ENCODE peak calls at places on chromosomes 16 and 17, in four cellular contexts. One of them, this sample, is unnamed. For H3K4me1, the result is how much of the 10 kb centered on the place peaks cover.

GRCh38 chr17:80416940-80417293 is 1.9 kb downstream of the ENDOV start:
- DNase-seq in HepG2: no peak
- DNase-seq in GM12878: no peak
- DNase-seq in H1: no peak
- DNase-seq in this sample: no peak

GRCh38 chr17:44910231-44911106 is 4.8 kb downstream of the GFAP start:
- DNase-seq in H1: no peak
- DNase-seq in HepG2: no peak
- DNase-seq in GM12878: no peak
- DNase-seq in this sample: no peak

GRCh38 chr17:29007456-29008455 is 1.9 kb upstream of the SEZ6 start:
- DNase-seq in H1: no peak
- DNase-seq in GM12878: no peak
- DNase-seq in HepG2: no peak
- DNase-seq in this sample: no peak

GRCh38 chr16:70700101-70701020 is 14.5 kb upstream of the MTSS2 start:
- DNase-seq in HepG2: no peak
- DNase-seq in H1: no peak
- DNase-seq in GM12878: no peak
- DNase-seq in this sample: no peak

GRCh38 chr16:1142911-1143310 is 10.0 kb upstream of the CACNA1H start:
- DNase-seq in GM12878: no peak
- DNase-seq in H1: no peak
- DNase-seq in HepG2: no peak
- DNase-seq in this sample: no peak

GRCh38 chr17:46812624-46813318 is 5.7 kb downstream of the WNT3 start:
- DNase-seq in GM12878: no peak
- DNase-seq in H1: no peak
- DNase-seq in HepG2: no peak
- DNase-seq in this sample: no peak

GRCh38 chr17:43411369-43411677 is 12.5 kb downstream of the ARL4D start:
- DNase-seq in H1: no peak
- DNase-seq in HepG2: no peak
- DNase-seq in GM12878: no peak
- DNase-seq in this sample: no peak

GRCh38 chr16:10740000-10740844 is 3.4 kb upstream of the NUBP1 start:
- DNase-seq in H1: no peak
- DNase-seq in GM12878: no peak
- DNase-seq in HepG2: no peak
- DNase-seq in this sample: no peak

GRCh38 chr17:681738-682137 is 32.9 kb downstream of the VPS53 start:
- DNase-seq in H1: no peak
- DNase-seq in GM12878: no peak
- DNase-seq in HepG2: no peak
- DNase-seq in this sample: no peak

GRCh38 chr16:84499638-84500037 is 4.8 kb downstream of the MEAK7 start:
- DNase-seq in H1: no peak
- DNase-seq in HepG2: no peak
- DNase-seq in GM12878: no peak
- DNase-seq in this sample: no peak
- H3K4me1 ChIP-seq in H1: under half
- H3K4me1 ChIP-seq in HepG2: under half
- H3K4me1 ChIP-seq in GM12878: under half
- H3K4me1 ChIP-seq in this sample: under half

GRCh38 chr17:74287203-74287602 is 13.2 kb downstream of the DNAI2 start:
- DNase-seq in H1: no peak
- DNase-seq in GM12878: no peak
- DNase-seq in HepG2: no peak
- DNase-seq in this sample: no peak

GRCh38 chr17:74292495-74292894 is 18.5 kb downstream of the DNAI2 start:
- DNase-seq in HepG2: no peak
- DNase-seq in H1: no peak
- DNase-seq in GM12878: no peak
- DNase-seq in this sample: no peak

GRCh38 chr17:74288785-74289184 is 14.8 kb downstream of the DNAI2 start:
- DNase-seq in HepG2: no peak
- DNase-seq in H1: no peak
- DNase-seq in GM12878: peak
- DNase-seq in this sample: no peak

GRCh38 chr17:74290340-74290739 is 16.3 kb downstream of the DNAI2 start:
- DNase-seq in HepG2: no peak
- DNase-seq in H1: no peak
- DNase-seq in GM12878: no peak
- DNase-seq in this sample: no peak

DNA sequence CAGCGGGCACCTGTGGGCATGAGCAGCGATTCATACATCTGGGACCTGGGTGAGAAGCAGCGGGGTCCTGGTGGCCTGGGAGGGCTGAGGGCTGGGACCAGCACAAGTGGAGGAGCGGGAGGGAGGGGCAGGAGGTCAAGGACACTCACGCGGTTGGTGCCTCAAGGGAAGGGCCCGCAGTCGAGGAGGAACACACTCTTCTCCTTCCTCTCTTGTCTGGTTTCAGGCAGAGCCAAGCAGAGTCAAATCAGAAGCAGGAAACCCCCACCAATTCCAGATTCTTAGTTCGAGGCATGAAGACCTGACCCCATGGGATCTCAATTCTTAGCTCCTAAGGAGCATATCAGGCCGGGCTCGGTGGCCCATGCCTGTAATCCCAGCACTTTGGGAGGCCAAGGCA is 15.7 kb downstream of the DNAI2 start:
- DNase-seq in GM12878: no peak
- DNase-seq in H1: no peak
- DNase-seq in HepG2: no peak
- DNase-seq in this sample: no peak
- TF ChIP-seq SUZ12 in GM12878: no peak
- TF ChIP-seq SUZ12 in H1: no peak
- TF ChIP-seq SUZ12 in HepG2: no peak
- TF ChIP-seq SUZ12 in this sample: no peak

GRCh38 chr16:81939164-81940067 is 71.9 kb downstream of the SDR42E1 start:
- DNase-seq in GM12878: no peak
- DNase-seq in HepG2: no peak
- DNase-seq in H1: no peak
- DNase-seq in this sample: peak
- H3K4me1 ChIP-seq in GM12878: under half
- H3K4me1 ChIP-seq in HepG2: under half
- H3K4me1 ChIP-seq in H1: under half
- H3K4me1 ChIP-seq in this sample: under half

GRCh38 chr17:81967533-81968395 is 6.8 kb upstream of the NOTUM start:
- DNase-seq in H1: peak
- DNase-seq in GM12878: peak
- DNase-seq in HepG2: peak
- DNase-seq in this sample: peak

GRCh38 chr17:81967244-81967532 is 6.2 kb upstream of the NOTUM start:
- DNase-seq in GM12878: no peak
- DNase-seq in HepG2: no peak
- DNase-seq in H1: no peak
- DNase-seq in this sample: no peak

GRCh38 chr17:81968396-81968745 is 7.4 kb upstream of the NOTUM start:
- DNase-seq in HepG2: no peak
- DNase-seq in GM12878: no peak
- DNase-seq in H1: no peak
- DNase-seq in this sample: no peak

GRCh38 chr17:81964081-81964849 is 3.3 kb upstream of the NOTUM start:
- DNase-seq in HepG2: peak
- DNase-seq in H1: no peak
- DNase-seq in GM12878: no peak
- DNase-seq in this sample: no peak

DNA sequence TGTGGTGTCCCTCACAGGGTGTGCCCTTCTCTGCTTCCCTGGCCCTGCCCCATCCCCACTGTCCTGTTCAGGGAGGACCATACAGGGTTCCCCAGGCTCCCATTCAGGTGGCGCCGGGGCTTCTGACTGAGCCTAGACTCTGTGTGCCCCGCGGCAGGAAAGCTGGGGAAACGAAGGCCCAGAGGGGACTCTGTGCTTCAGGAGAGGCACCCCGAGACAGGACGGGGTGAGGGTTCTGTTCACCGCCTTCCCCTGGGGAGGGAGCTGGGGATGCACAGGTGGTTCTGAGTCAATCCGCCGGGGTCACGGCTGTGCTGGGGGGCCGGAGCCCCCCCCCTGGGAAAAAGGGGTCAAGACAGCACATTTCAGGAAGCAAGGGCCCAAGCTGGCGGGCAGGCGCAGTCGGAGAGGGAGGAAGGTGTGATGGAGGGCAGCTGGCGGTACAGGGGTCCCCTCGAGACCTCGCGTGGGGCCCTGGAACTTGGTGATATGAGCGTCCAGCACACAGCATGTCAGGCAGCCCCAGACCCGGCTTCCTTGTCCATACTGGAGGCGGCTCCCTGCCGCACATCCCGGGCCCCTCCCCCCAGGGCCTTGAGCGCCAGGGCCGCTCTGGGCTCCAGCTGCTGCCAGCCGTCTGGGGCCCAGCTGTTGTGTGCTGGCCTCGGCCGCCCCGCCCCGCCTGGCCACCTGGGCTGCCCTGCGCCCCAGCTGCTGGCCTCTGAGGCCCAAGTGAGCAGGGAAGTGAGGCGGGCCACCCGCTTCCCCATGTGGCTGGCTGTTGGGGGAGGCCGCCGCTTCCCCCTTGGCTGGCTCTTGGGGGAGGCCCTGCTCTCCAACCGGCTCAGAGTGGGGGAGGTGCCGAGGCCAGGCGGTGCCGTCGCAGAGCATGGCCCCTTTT is 5.6 kb upstream of the NOTUM start:
- DNase-seq in H1: no peak
- DNase-seq in GM12878: no peak
- DNase-seq in HepG2: peak
- DNase-seq in this sample: no peak
- TF ChIP-seq SUZ12 in H1: no peak
- TF ChIP-seq SUZ12 in GM12878: no peak
- TF ChIP-seq SUZ12 in HepG2: no peak
- TF ChIP-seq SUZ12 in this sample: no peak

DNA sequence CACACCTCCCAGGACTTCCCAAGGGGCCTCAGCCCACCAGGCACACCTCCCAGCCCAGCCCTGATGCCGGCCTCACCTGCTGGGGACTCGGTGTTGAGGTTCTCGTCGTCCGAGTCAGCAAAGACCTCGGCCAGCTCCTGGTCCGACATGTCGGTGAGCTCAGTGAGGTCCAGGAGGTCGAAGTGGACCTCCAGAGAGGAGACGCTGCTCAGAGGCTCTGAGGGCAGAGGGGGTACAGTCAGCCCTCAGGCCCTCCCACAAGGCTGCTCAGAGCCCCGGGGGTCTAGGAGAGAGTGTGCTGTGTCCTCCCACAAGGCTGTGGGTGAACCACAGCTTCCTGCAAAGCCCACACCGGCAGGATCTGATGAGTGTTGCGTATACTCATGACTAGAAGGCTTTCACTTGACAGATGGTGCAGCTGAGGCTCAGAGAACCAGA is 10.5 kb downstream of the DBNDD1 start:
- DNase-seq in GM12878: no peak
- DNase-seq in HepG2: no peak
- DNase-seq in H1: no peak
- DNase-seq in this sample: no peak
- H3K4me1 ChIP-seq in GM12878: under half
- H3K4me1 ChIP-seq in HepG2: under half
- H3K4me1 ChIP-seq in H1: under half
- H3K4me1 ChIP-seq in this sample: under half

This sample was measured in NT2/D1.